ENCODE peak calls at places on chromosomes 13 and 19, in nine cellular contexts. Z, S, X, G, I, R, Y, Q and O are unnamed samples.

GRCh38 chr19:42594617-42595489 is at the start of gene CEACAM8:
- DNase-seq in Z (no peak), S (no peak), X (no peak), G (no peak), I (no peak), R (no peak), Y (no peak), Q (no peak), O (no peak)

GRCh38 chr13:109784590-109785140 is 1.7 kb downstream of the IRS2 start:
- DNase-seq in Z (peak; percentile 42), S (no peak), X (peak; percentile 68), G (peak; percentile 86), I (peak; percentile 88), R (peak; percentile 89), Y (peak; percentile 91), Q (peak; percentile 86), O (peak; percentile 70)

GRCh38 chr13:90281709-90282108 is 1065.8 kb upstream of the MIR17HG start:
- DNase-seq in Z (no peak), S (no peak), X (no peak), G (no peak), I (no peak), R (no peak), Y (no peak), Q (no peak), O (no peak)

GRCh38 chr13:92346046-92346445 is 880.6 kb upstream of the GPC6 start:
- DNase-seq in Z (no peak), S (no peak), X (no peak), G (no peak), I (no peak), R (no peak), Y (no peak), Q (peak; percentile 60), O (no peak)

GRCh38 chr19:4369888-4370260 is 26.5 kb downstream of the MPND start:
- DNase-seq in Z (no peak), S (peak; percentile 71), X (peak; percentile 24), G (peak; percentile 57), I (no peak), R (peak; percentile 78), Y (peak; percentile 83), Q (no peak), O (peak; percentile 82)

GRCh38 chr13:30816733-30817132 is 81.4 kb downstream of the ALOX5AP start:
- DNase-seq in Z (no peak), S (no peak), X (no peak), G (no peak), I (no peak), R (no peak), Y (no peak), Q (no peak), O (no peak)

GRCh38 chr19:3465552-3465951 is 14.8 kb downstream of the SMIM24 start:
- DNase-seq in Z (no peak), S (no peak), X (no peak), G (no peak), I (no peak), R (no peak), Y (no peak), Q (no peak), O (no peak)

GRCh38 chr19:42270346-42271044 is 1.4 kb downstream of the CIC start:
- DNase-seq in Z (peak; percentile 70), S (peak; percentile 66), X (peak; percentile 54), G (no peak), I (peak; percentile 77), R (peak; percentile 82), Y (peak; percentile 80), Q (peak; percentile 55), O (peak; percentile 72)

GRCh38 chr13:48160879-48161278 is 66.0 kb upstream of the MED4 start:
- DNase-seq in Z (peak; percentile 18), S (no peak), X (no peak), G (no peak), I (no peak), R (peak; percentile 66), Y (no peak), Q (peak; percentile 21), O (no peak)

GRCh38 chr13:76677047-76677446 is 209.2 kb downstream of the KCTD12 start:
- DNase-seq in Z (peak; percentile 82), S (peak; percentile 34), X (no peak), G (peak; percentile 20), I (no peak), R (peak; percentile 64), Y (no peak), Q (peak; percentile 85), O (peak; percentile 5)

GRCh38 chr19:31678421-31678820 is 329.2 kb upstream of the TSHZ3 start:
- DNase-seq in Z (no peak), S (no peak), X (no peak), G (no peak), I (no peak), R (no peak), Y (no peak), Q (no peak), O (no peak)

GRCh38 chr19:31670931-31671330 is 321.7 kb upstream of the TSHZ3 start:
- DNase-seq in Z (no peak), S (no peak), X (no peak), G (no peak), I (no peak), R (no peak), Y (no peak), Q (no peak), O (no peak)

GRCh38 chr19:31675187-31675913 is 326.1 kb upstream of the TSHZ3 start:
- DNase-seq in Z (peak; percentile 70), S (no peak), X (no peak), G (no peak), I (no peak), R (no peak), Y (no peak), Q (peak; percentile 61), O (no peak)

GRCh38 chr19:31674503-31675186 is 325.4 kb upstream of the TSHZ3 start:
- DNase-seq in Z (peak; percentile 66), S (no peak), X (no peak), G (no peak), I (no peak), R (no peak), Y (no peak), Q (peak; percentile 64), O (no peak)

DNA sequence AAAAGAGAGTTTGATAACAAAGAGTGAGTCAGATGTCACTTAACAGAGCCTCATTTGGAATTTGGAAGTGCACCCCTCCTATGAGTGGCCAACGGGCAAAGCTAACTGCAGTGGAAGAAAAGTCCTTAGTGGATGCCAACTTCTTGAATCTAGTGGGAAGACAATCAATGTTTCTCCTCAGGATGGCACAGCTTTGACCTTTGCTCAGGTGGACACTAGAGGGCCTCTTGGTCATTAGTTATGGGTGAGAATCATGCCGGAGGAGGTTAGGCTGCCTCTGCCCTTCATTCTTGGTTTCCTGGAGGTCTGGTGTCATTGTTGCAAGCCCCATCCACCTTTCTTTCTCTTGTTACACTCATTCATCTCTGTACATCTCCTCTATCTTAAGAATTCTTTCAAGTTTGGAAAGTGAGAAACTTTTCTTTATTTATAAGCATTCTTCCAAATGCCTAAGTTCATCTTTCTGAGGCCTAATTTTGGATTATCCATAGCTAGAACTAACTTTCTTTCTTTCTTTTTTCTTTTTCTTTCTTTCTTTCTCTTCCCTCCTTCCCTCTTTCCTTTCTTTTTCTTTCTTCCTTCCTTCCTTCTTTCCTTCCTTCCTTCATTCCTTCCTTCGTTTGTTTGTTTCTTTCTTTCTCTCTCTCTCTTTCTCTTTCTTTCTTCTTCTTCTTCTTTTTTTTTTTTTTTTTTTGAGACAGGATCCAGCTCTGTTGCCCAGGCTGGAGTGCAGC is 327.2 kb upstream of the TSHZ3 start:
- DNase-seq in Z (no peak), S (no peak), X (no peak), G (no peak), I (no peak), R (no peak), Y (no peak), Q (peak; percentile 8), O (no peak)
- TF ChIP-seq CTCF in Z (no peak), S (no peak), X (no peak), G (peak; percentile 20), I (no peak), R (no peak), Y (peak; percentile 46), Q (peak; percentile 25), O (no peak)

DNA sequence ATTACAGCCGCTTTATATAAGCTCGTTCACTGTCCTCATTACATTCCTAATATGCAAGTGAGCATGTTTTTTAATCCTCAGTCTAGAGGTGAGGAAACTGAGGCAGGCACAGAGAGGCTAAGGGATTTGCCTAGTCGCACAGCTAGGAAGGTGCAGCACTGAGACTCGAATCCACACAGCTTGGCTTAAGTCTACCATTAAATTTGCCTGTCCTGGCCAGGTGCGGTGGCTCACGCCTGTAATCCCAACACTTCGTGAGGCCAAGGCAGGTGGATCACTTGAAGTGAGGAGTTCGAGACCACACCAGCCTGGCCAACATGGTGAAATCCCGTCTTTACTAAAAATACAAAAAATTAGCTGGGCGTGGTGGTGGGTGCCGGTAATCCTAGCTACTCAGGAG is 8.0 kb downstream of the RPS16 start:
- DNase-seq in Z (no peak), S (no peak), X (no peak), G (no peak), I (no peak), R (no peak), Y (no peak), Q (no peak), O (no peak)
- H3K27ac ChIP-seq in Z (peak overlapping the region; percentile 99), S (no peak overlapping the region), X (peak overlapping the region; percentile 51), G (peak overlapping the region; percentile 87), I (no peak overlapping the region), R (no peak overlapping the region), Y (peak overlapping the region; percentile 83), Q (peak overlapping the region; percentile 96), O (no peak overlapping the region)

GRCh38 chr13:32281083-32281482 is 34.1 kb downstream of the ZAR1L start:
- DNase-seq in Z (no peak), S (no peak), X (no peak), G (no peak), I (no peak), R (no peak), Y (no peak), Q (no peak), O (no peak)

GRCh38 chr13:32282096-32282711 is 33.0 kb downstream of the ZAR1L start:
- DNase-seq in Z (no peak), S (no peak), X (no peak), G (no peak), I (no peak), R (no peak), Y (no peak), Q (no peak), O (no peak)

GRCh38 chr13:32284927-32285632 is 30.1 kb downstream of the ZAR1L start:
- DNase-seq in Z (peak; percentile 80), S (no peak), X (peak; percentile 25), G (no peak), I (no peak), R (no peak), Y (no peak), Q (peak; percentile 89), O (no peak)

GRCh38 chr13:32285633-32285965 is 29.6 kb downstream of the ZAR1L start:
- DNase-seq in Z (peak; percentile 9), S (no peak), X (no peak), G (no peak), I (no peak), R (no peak), Y (no peak), Q (no peak), O (no peak)
- H3K4me3 ChIP-seq in Z (no peak overlapping the region), S (no peak overlapping the region), X (no peak overlapping the region), G (no peak overlapping the region), I (no peak overlapping the region), R (no peak overlapping the region), Y (no peak overlapping the region), Q (no peak overlapping the region), O (no peak overlapping the region)

DNA sequence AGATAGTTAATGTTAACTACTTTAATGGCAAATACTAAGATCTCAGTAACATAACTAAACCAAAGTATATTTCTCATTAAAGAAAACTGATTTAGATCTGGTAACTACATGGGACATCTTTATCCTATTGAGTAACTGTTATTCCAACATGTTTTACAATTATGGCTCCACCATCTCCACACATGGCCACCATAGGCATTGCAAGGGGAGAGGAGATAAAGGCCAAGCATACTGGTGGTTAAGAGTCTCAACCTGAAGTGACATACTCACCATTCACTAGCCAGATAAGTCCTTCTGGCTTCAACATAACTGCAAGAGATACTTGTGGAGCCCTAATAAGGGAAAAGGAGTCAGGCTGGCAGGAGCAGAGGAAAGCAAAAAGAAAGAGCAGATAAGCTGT is 1586.4 kb upstream of the SPRY2 start:
- DNase-seq in Z (no peak), S (no peak), X (no peak), G (no peak), I (no peak), R (no peak), Y (no peak), Q (no peak), O (no peak)
- TF ChIP-seq CTCF in Z (peak; percentile 44), S (no peak), X (no peak), G (no peak), I (peak; percentile 3), R (no peak), Y (no peak), Q (no peak), O (no peak)